ENCODE peak calls at places on chromosomes 12 and 14, in eight cellular contexts. One of them, this sample, is unnamed.
A peak's percentile ranks its signal among the peaks of the same experiment; 100 is the strongest.

GRCh38 chr12:74349925-74350324 is 187.7 kb upstream of the ATXN7L3B start:
- DNase-seq in naive thymus-derived CD8-positive, alpha-beta T cell: no peak
- DNase-seq in retina: no peak
- DNase-seq in stimulated activated CD4-positive, alpha-beta T cell treated with anti-CD3 and anti-CD28 coated beads, Interleukin-2, amount 100 ng/mL, for 48 hours: no peak
- DNase-seq in mesendoderm: no peak
- DNase-seq in EH: peak; percentile 50
- DNase-seq in activated T-cell treated with anti-CD3 and anti-CD28 coated beads for 1 hour: no peak
- DNase-seq in CD4-positive, CD25-positive, alpha-beta regulatory T cell: no peak
- DNase-seq in this sample: no peak

GRCh38 chr14:103286460-103286859 is 47.6 kb upstream of the EIF5 start:
- DNase-seq in mesendoderm: no peak
- DNase-seq in EH: no peak
- DNase-seq in CD4-positive, CD25-positive, alpha-beta regulatory T cell: no peak
- DNase-seq in activated T-cell treated with anti-CD3 and anti-CD28 coated beads for 1 hour: no peak
- DNase-seq in naive thymus-derived CD8-positive, alpha-beta T cell: no peak
- DNase-seq in retina: no peak
- DNase-seq in stimulated activated CD4-positive, alpha-beta T cell treated with anti-CD3 and anti-CD28 coated beads, Interleukin-2, amount 100 ng/mL, for 48 hours: no peak
- DNase-seq in this sample: no peak

GRCh38 chr12:104340917-104341611 is 37.5 kb downstream of the EID3 start:
- DNase-seq in CD4-positive, CD25-positive, alpha-beta regulatory T cell: no peak
- DNase-seq in naive thymus-derived CD8-positive, alpha-beta T cell: no peak
- DNase-seq in stimulated activated CD4-positive, alpha-beta T cell treated with anti-CD3 and anti-CD28 coated beads, Interleukin-2, amount 100 ng/mL, for 48 hours: no peak
- DNase-seq in activated T-cell treated with anti-CD3 and anti-CD28 coated beads for 1 hour: no peak
- DNase-seq in retina: peak; percentile 10
- DNase-seq in mesendoderm: no peak
- DNase-seq in EH: no peak
- DNase-seq in this sample: no peak

GRCh38 chr12:109461049-109461845 is 15.9 kb downstream of the KCTD10 start:
- DNase-seq in activated T-cell treated with anti-CD3 and anti-CD28 coated beads for 1 hour: no peak
- DNase-seq in CD4-positive, CD25-positive, alpha-beta regulatory T cell: no peak
- DNase-seq in mesendoderm: peak; percentile 51
- DNase-seq in retina: no peak
- DNase-seq in EH: peak; percentile 86
- DNase-seq in stimulated activated CD4-positive, alpha-beta T cell treated with anti-CD3 and anti-CD28 coated beads, Interleukin-2, amount 100 ng/mL, for 48 hours: no peak
- DNase-seq in naive thymus-derived CD8-positive, alpha-beta T cell: no peak
- DNase-seq in this sample: no peak

GRCh38 chr14:21436567-21437062 is 19.3 kb downstream of the CHD8 start:
- DNase-seq in naive thymus-derived CD8-positive, alpha-beta T cell: no peak
- DNase-seq in mesendoderm: no peak
- DNase-seq in activated T-cell treated with anti-CD3 and anti-CD28 coated beads for 1 hour: no peak
- DNase-seq in EH: peak; percentile 1
- DNase-seq in retina: no peak
- DNase-seq in stimulated activated CD4-positive, alpha-beta T cell treated with anti-CD3 and anti-CD28 coated beads, Interleukin-2, amount 100 ng/mL, for 48 hours: no peak
- DNase-seq in CD4-positive, CD25-positive, alpha-beta regulatory T cell: no peak
- DNase-seq in this sample: no peak

GRCh38 chr12:1355396-1355795 is 239.0 kb downstream of the FBXL14 start:
- DNase-seq in EH: peak; percentile 51
- DNase-seq in mesendoderm: no peak
- DNase-seq in activated T-cell treated with anti-CD3 and anti-CD28 coated beads for 1 hour: no peak
- DNase-seq in stimulated activated CD4-positive, alpha-beta T cell treated with anti-CD3 and anti-CD28 coated beads, Interleukin-2, amount 100 ng/mL, for 48 hours: no peak
- DNase-seq in naive thymus-derived CD8-positive, alpha-beta T cell: no peak
- DNase-seq in CD4-positive, CD25-positive, alpha-beta regulatory T cell: no peak
- DNase-seq in retina: no peak
- DNase-seq in this sample: no peak

GRCh38 chr12:67271976-67272375 is 2.8 kb downstream of the CAND1 start:
- DNase-seq in naive thymus-derived CD8-positive, alpha-beta T cell: no peak
- DNase-seq in retina: no peak
- DNase-seq in CD4-positive, CD25-positive, alpha-beta regulatory T cell: no peak
- DNase-seq in activated T-cell treated with anti-CD3 and anti-CD28 coated beads for 1 hour: no peak
- DNase-seq in stimulated activated CD4-positive, alpha-beta T cell treated with anti-CD3 and anti-CD28 coated beads, Interleukin-2, amount 100 ng/mL, for 48 hours: no peak
- DNase-seq in EH: peak; percentile 79
- DNase-seq in mesendoderm: no peak
- DNase-seq in this sample: no peak

GRCh38 chr14:96194657-96195431 is 9.8 kb upstream of the BDKRB2 start:
- DNase-seq in mesendoderm: no peak
- DNase-seq in retina: no peak
- DNase-seq in CD4-positive, CD25-positive, alpha-beta regulatory T cell: no peak
- DNase-seq in activated T-cell treated with anti-CD3 and anti-CD28 coated beads for 1 hour: no peak
- DNase-seq in stimulated activated CD4-positive, alpha-beta T cell treated with anti-CD3 and anti-CD28 coated beads, Interleukin-2, amount 100 ng/mL, for 48 hours: no peak
- DNase-seq in naive thymus-derived CD8-positive, alpha-beta T cell: no peak
- DNase-seq in EH: no peak
- DNase-seq in this sample: no peak

GRCh38 chr12:116319851-116320621 is 42.5 kb upstream of the MED13L start:
- DNase-seq in retina: no peak
- DNase-seq in EH: peak; percentile 98
- DNase-seq in naive thymus-derived CD8-positive, alpha-beta T cell: no peak
- DNase-seq in stimulated activated CD4-positive, alpha-beta T cell treated with anti-CD3 and anti-CD28 coated beads, Interleukin-2, amount 100 ng/mL, for 48 hours: peak; percentile 15
- DNase-seq in mesendoderm: no peak
- DNase-seq in CD4-positive, CD25-positive, alpha-beta regulatory T cell: no peak
- DNase-seq in activated T-cell treated with anti-CD3 and anti-CD28 coated beads for 1 hour: no peak
- DNase-seq in this sample: no peak

GRCh38 chr12:2198088-2198501 is 145.3 kb downstream of the CACNA1C start:
- DNase-seq in CD4-positive, CD25-positive, alpha-beta regulatory T cell: no peak
- DNase-seq in activated T-cell treated with anti-CD3 and anti-CD28 coated beads for 1 hour: no peak
- DNase-seq in mesendoderm: peak; percentile 94
- DNase-seq in stimulated activated CD4-positive, alpha-beta T cell treated with anti-CD3 and anti-CD28 coated beads, Interleukin-2, amount 100 ng/mL, for 48 hours: no peak
- DNase-seq in naive thymus-derived CD8-positive, alpha-beta T cell: no peak
- DNase-seq in retina: peak; percentile 40
- DNase-seq in EH: peak; percentile 91
- DNase-seq in this sample: peak; percentile 52

GRCh38 chr14:65052832-65053231 is 49.5 kb downstream of the MAX start:
- DNase-seq in naive thymus-derived CD8-positive, alpha-beta T cell: no peak
- DNase-seq in activated T-cell treated with anti-CD3 and anti-CD28 coated beads for 1 hour: no peak
- DNase-seq in CD4-positive, CD25-positive, alpha-beta regulatory T cell: no peak
- DNase-seq in EH: no peak
- DNase-seq in retina: no peak
- DNase-seq in mesendoderm: no peak
- DNase-seq in stimulated activated CD4-positive, alpha-beta T cell treated with anti-CD3 and anti-CD28 coated beads, Interleukin-2, amount 100 ng/mL, for 48 hours: no peak
- DNase-seq in this sample: no peak

GRCh38 chr12:120651821-120652220 is 11.4 kb downstream of the CABP1 start:
- DNase-seq in retina: no peak
- DNase-seq in mesendoderm: no peak
- DNase-seq in naive thymus-derived CD8-positive, alpha-beta T cell: no peak
- DNase-seq in stimulated activated CD4-positive, alpha-beta T cell treated with anti-CD3 and anti-CD28 coated beads, Interleukin-2, amount 100 ng/mL, for 48 hours: no peak
- DNase-seq in activated T-cell treated with anti-CD3 and anti-CD28 coated beads for 1 hour: no peak
- DNase-seq in CD4-positive, CD25-positive, alpha-beta regulatory T cell: no peak
- DNase-seq in EH: peak; percentile 28
- DNase-seq in this sample: no peak

GRCh38 chr14:105046891-105047282 is 18.3 kb downstream of the GPR132 start:
- DNase-seq in stimulated activated CD4-positive, alpha-beta T cell treated with anti-CD3 and anti-CD28 coated beads, Interleukin-2, amount 100 ng/mL, for 48 hours: no peak
- DNase-seq in naive thymus-derived CD8-positive, alpha-beta T cell: no peak
- DNase-seq in retina: no peak
- DNase-seq in mesendoderm: no peak
- DNase-seq in activated T-cell treated with anti-CD3 and anti-CD28 coated beads for 1 hour: no peak
- DNase-seq in CD4-positive, CD25-positive, alpha-beta regulatory T cell: no peak
- DNase-seq in EH: no peak
- DNase-seq in this sample: no peak

GRCh38 chr12:49022558-49023178 is 4.1 kb upstream of the PRKAG1 start:
- DNase-seq in CD4-positive, CD25-positive, alpha-beta regulatory T cell: no peak
- DNase-seq in retina: no peak
- DNase-seq in stimulated activated CD4-positive, alpha-beta T cell treated with anti-CD3 and anti-CD28 coated beads, Interleukin-2, amount 100 ng/mL, for 48 hours: no peak
- DNase-seq in activated T-cell treated with anti-CD3 and anti-CD28 coated beads for 1 hour: no peak
- DNase-seq in mesendoderm: no peak
- DNase-seq in EH: no peak
- DNase-seq in naive thymus-derived CD8-positive, alpha-beta T cell: no peak
- DNase-seq in this sample: no peak

GRCh38 chr14:58716706-58717105 is 78.9 kb downstream of the DACT1 start:
- DNase-seq in activated T-cell treated with anti-CD3 and anti-CD28 coated beads for 1 hour: no peak
- DNase-seq in naive thymus-derived CD8-positive, alpha-beta T cell: no peak
- DNase-seq in retina: no peak
- DNase-seq in CD4-positive, CD25-positive, alpha-beta regulatory T cell: no peak
- DNase-seq in EH: peak; percentile 48
- DNase-seq in mesendoderm: no peak
- DNase-seq in stimulated activated CD4-positive, alpha-beta T cell treated with anti-CD3 and anti-CD28 coated beads, Interleukin-2, amount 100 ng/mL, for 48 hours: no peak
- DNase-seq in this sample: no peak

GRCh38 chr12:132214906-132215643 is 70.8 kb downstream of the NOC4L start:
- DNase-seq in EH: no peak
- DNase-seq in retina: no peak
- DNase-seq in stimulated activated CD4-positive, alpha-beta T cell treated with anti-CD3 and anti-CD28 coated beads, Interleukin-2, amount 100 ng/mL, for 48 hours: no peak
- DNase-seq in activated T-cell treated with anti-CD3 and anti-CD28 coated beads for 1 hour: no peak
- DNase-seq in CD4-positive, CD25-positive, alpha-beta regulatory T cell: no peak
- DNase-seq in naive thymus-derived CD8-positive, alpha-beta T cell: no peak
- DNase-seq in mesendoderm: no peak
- DNase-seq in this sample: no peak

GRCh38 chr14:54676822-54677708 is 110.1 kb downstream of the SAMD4A start:
- DNase-seq in stimulated activated CD4-positive, alpha-beta T cell treated with anti-CD3 and anti-CD28 coated beads, Interleukin-2, amount 100 ng/mL, for 48 hours: no peak
- DNase-seq in naive thymus-derived CD8-positive, alpha-beta T cell: no peak
- DNase-seq in retina: no peak
- DNase-seq in mesendoderm: peak; percentile 87
- DNase-seq in activated T-cell treated with anti-CD3 and anti-CD28 coated beads for 1 hour: no peak
- DNase-seq in EH: peak; percentile 96
- DNase-seq in CD4-positive, CD25-positive, alpha-beta regulatory T cell: no peak
- DNase-seq in this sample: peak; percentile 63

GRCh38 chr14:104294628-104294982 is 156.2 kb downstream of the KIF26A start:
- DNase-seq in naive thymus-derived CD8-positive, alpha-beta T cell: no peak
- DNase-seq in CD4-positive, CD25-positive, alpha-beta regulatory T cell: no peak
- DNase-seq in activated T-cell treated with anti-CD3 and anti-CD28 coated beads for 1 hour: no peak
- DNase-seq in retina: no peak
- DNase-seq in stimulated activated CD4-positive, alpha-beta T cell treated with anti-CD3 and anti-CD28 coated beads, Interleukin-2, amount 100 ng/mL, for 48 hours: no peak
- DNase-seq in mesendoderm: no peak
- DNase-seq in EH: no peak
- DNase-seq in this sample: no peak

GRCh38 chr12:121494093-121494787 is 86.6 kb downstream of the KDM2B start:
- DNase-seq in naive thymus-derived CD8-positive, alpha-beta T cell: peak; percentile 56
- DNase-seq in EH: peak; percentile 41
- DNase-seq in retina: peak; percentile 42
- DNase-seq in CD4-positive, CD25-positive, alpha-beta regulatory T cell: peak; percentile 53
- DNase-seq in activated T-cell treated with anti-CD3 and anti-CD28 coated beads for 1 hour: peak; percentile 54
- DNase-seq in mesendoderm: peak; percentile 57
- DNase-seq in stimulated activated CD4-positive, alpha-beta T cell treated with anti-CD3 and anti-CD28 coated beads, Interleukin-2, amount 100 ng/mL, for 48 hours: peak; percentile 58
- DNase-seq in this sample: peak; percentile 57

GRCh38 chr14:80278293-80279037 is 67.2 kb upstream of the DIO2 start:
- DNase-seq in mesendoderm: no peak
- DNase-seq in activated T-cell treated with anti-CD3 and anti-CD28 coated beads for 1 hour: no peak
- DNase-seq in retina: no peak
- DNase-seq in naive thymus-derived CD8-positive, alpha-beta T cell: no peak
- DNase-seq in stimulated activated CD4-positive, alpha-beta T cell treated with anti-CD3 and anti-CD28 coated beads, Interleukin-2, amount 100 ng/mL, for 48 hours: no peak
- DNase-seq in EH: peak; percentile 55
- DNase-seq in CD4-positive, CD25-positive, alpha-beta regulatory T cell: no peak
- DNase-seq in this sample: no peak

GRCh38 chr14:65352964-65353530 is 59.5 kb upstream of the FUT8 start:
- DNase-seq in activated T-cell treated with anti-CD3 and anti-CD28 coated beads for 1 hour: no peak
- DNase-seq in CD4-positive, CD25-positive, alpha-beta regulatory T cell: no peak
- DNase-seq in EH: peak; percentile 43
- DNase-seq in stimulated activated CD4-positive, alpha-beta T cell treated with anti-CD3 and anti-CD28 coated beads, Interleukin-2, amount 100 ng/mL, for 48 hours: no peak
- DNase-seq in mesendoderm: no peak
- DNase-seq in naive thymus-derived CD8-positive, alpha-beta T cell: no peak
- DNase-seq in retina: no peak
- DNase-seq in this sample: no peak

GRCh38 chr12:103530352-103530751 is 34.6 kb upstream of the C12orf42 start:
- DNase-seq in naive thymus-derived CD8-positive, alpha-beta T cell: no peak
- DNase-seq in EH: no peak
- DNase-seq in mesendoderm: no peak
- DNase-seq in CD4-positive, CD25-positive, alpha-beta regulatory T cell: no peak
- DNase-seq in activated T-cell treated with anti-CD3 and anti-CD28 coated beads for 1 hour: no peak
- DNase-seq in retina: peak; percentile 75
- DNase-seq in stimulated activated CD4-positive, alpha-beta T cell treated with anti-CD3 and anti-CD28 coated beads, Interleukin-2, amount 100 ng/mL, for 48 hours: no peak
- DNase-seq in this sample: no peak

GRCh38 chr14:73452341-73453191 is 5.8 kb downstream of the NUMB start:
- DNase-seq in mesendoderm: no peak
- DNase-seq in naive thymus-derived CD8-positive, alpha-beta T cell: no peak
- DNase-seq in stimulated activated CD4-positive, alpha-beta T cell treated with anti-CD3 and anti-CD28 coated beads, Interleukin-2, amount 100 ng/mL, for 48 hours: no peak
- DNase-seq in activated T-cell treated with anti-CD3 and anti-CD28 coated beads for 1 hour: no peak
- DNase-seq in CD4-positive, CD25-positive, alpha-beta regulatory T cell: no peak
- DNase-seq in retina: no peak
- DNase-seq in EH: peak; percentile 93
- DNase-seq in this sample: no peak

GRCh38 chr14:92615451-92615850 is 101.9 kb downstream of the RIN3 start:
- DNase-seq in retina: no peak
- DNase-seq in activated T-cell treated with anti-CD3 and anti-CD28 coated beads for 1 hour: peak; percentile 55
- DNase-seq in naive thymus-derived CD8-positive, alpha-beta T cell: peak; percentile 83
- DNase-seq in mesendoderm: peak; percentile 53
- DNase-seq in stimulated activated CD4-positive, alpha-beta T cell treated with anti-CD3 and anti-CD28 coated beads, Interleukin-2, amount 100 ng/mL, for 48 hours: no peak
- DNase-seq in CD4-positive, CD25-positive, alpha-beta regulatory T cell: peak; percentile 83
- DNase-seq in EH: no peak
- DNase-seq in this sample: no peak

GRCh38 chr14:63361790-63362189 is 43.1 kb upstream of the GPHB5 start:
- DNase-seq in activated T-cell treated with anti-CD3 and anti-CD28 coated beads for 1 hour: no peak
- DNase-seq in retina: no peak
- DNase-seq in naive thymus-derived CD8-positive, alpha-beta T cell: no peak
- DNase-seq in EH: no peak
- DNase-seq in CD4-positive, CD25-positive, alpha-beta regulatory T cell: no peak
- DNase-seq in stimulated activated CD4-positive, alpha-beta T cell treated with anti-CD3 and anti-CD28 coated beads, Interleukin-2, amount 100 ng/mL, for 48 hours: no peak
- DNase-seq in mesendoderm: peak; percentile 13
- DNase-seq in this sample: no peak

GRCh38 chr12:51763743-51764142 is 84.8 kb downstream of the FIGNL2 start:
- DNase-seq in EH: no peak
- DNase-seq in naive thymus-derived CD8-positive, alpha-beta T cell: no peak
- DNase-seq in retina: no peak
- DNase-seq in mesendoderm: no peak
- DNase-seq in activated T-cell treated with anti-CD3 and anti-CD28 coated beads for 1 hour: no peak
- DNase-seq in stimulated activated CD4-positive, alpha-beta T cell treated with anti-CD3 and anti-CD28 coated beads, Interleukin-2, amount 100 ng/mL, for 48 hours: no peak
- DNase-seq in CD4-positive, CD25-positive, alpha-beta regulatory T cell: no peak
- DNase-seq in this sample: no peak

GRCh38 chr14:28515571-28515970 is 251.0 kb upstream of the FOXG1 start:
- DNase-seq in activated T-cell treated with anti-CD3 and anti-CD28 coated beads for 1 hour: no peak
- DNase-seq in stimulated activated CD4-positive, alpha-beta T cell treated with anti-CD3 and anti-CD28 coated beads, Interleukin-2, amount 100 ng/mL, for 48 hours: no peak
- DNase-seq in retina: no peak
- DNase-seq in mesendoderm: no peak
- DNase-seq in naive thymus-derived CD8-positive, alpha-beta T cell: no peak
- DNase-seq in CD4-positive, CD25-positive, alpha-beta regulatory T cell: no peak
- DNase-seq in EH: no peak
- DNase-seq in this sample: no peak

GRCh38 chr14:75450381-75451276 is 22.8 kb downstream of the JDP2 start:
- DNase-seq in CD4-positive, CD25-positive, alpha-beta regulatory T cell: no peak
- DNase-seq in naive thymus-derived CD8-positive, alpha-beta T cell: no peak
- DNase-seq in EH: no peak
- DNase-seq in stimulated activated CD4-positive, alpha-beta T cell treated with anti-CD3 and anti-CD28 coated beads, Interleukin-2, amount 100 ng/mL, for 48 hours: no peak
- DNase-seq in retina: no peak
- DNase-seq in activated T-cell treated with anti-CD3 and anti-CD28 coated beads for 1 hour: no peak
- DNase-seq in mesendoderm: no peak
- DNase-seq in this sample: no peak

GRCh38 chr12:121598672-121599287 is 18.0 kb upstream of the KDM2B start:
- DNase-seq in EH: no peak
- DNase-seq in mesendoderm: no peak
- DNase-seq in stimulated activated CD4-positive, alpha-beta T cell treated with anti-CD3 and anti-CD28 coated beads, Interleukin-2, amount 100 ng/mL, for 48 hours: no peak
- DNase-seq in CD4-positive, CD25-positive, alpha-beta regulatory T cell: no peak
- DNase-seq in activated T-cell treated with anti-CD3 and anti-CD28 coated beads for 1 hour: no peak
- DNase-seq in naive thymus-derived CD8-positive, alpha-beta T cell: no peak
- DNase-seq in retina: no peak
- DNase-seq in this sample: no peak

GRCh38 chr14:68195126-68195525 is 375.5 kb downstream of the RAD51B start:
- DNase-seq in mesendoderm: peak; percentile 38
- DNase-seq in naive thymus-derived CD8-positive, alpha-beta T cell: no peak
- DNase-seq in EH: no peak
- DNase-seq in retina: no peak
- DNase-seq in stimulated activated CD4-positive, alpha-beta T cell treated with anti-CD3 and anti-CD28 coated beads, Interleukin-2, amount 100 ng/mL, for 48 hours: no peak
- DNase-seq in CD4-positive, CD25-positive, alpha-beta regulatory T cell: no peak
- DNase-seq in activated T-cell treated with anti-CD3 and anti-CD28 coated beads for 1 hour: no peak
- DNase-seq in this sample: peak; percentile 18

GRCh38 chr12:22529281-22530060 is 14.9 kb downstream of the C2CD5 start:
- DNase-seq in activated T-cell treated with anti-CD3 and anti-CD28 coated beads for 1 hour: no peak
- DNase-seq in mesendoderm: peak; percentile 44
- DNase-seq in retina: no peak
- DNase-seq in EH: peak; percentile 42
- DNase-seq in naive thymus-derived CD8-positive, alpha-beta T cell: no peak
- DNase-seq in CD4-positive, CD25-positive, alpha-beta regulatory T cell: peak; percentile 54
- DNase-seq in stimulated activated CD4-positive, alpha-beta T cell treated with anti-CD3 and anti-CD28 coated beads, Interleukin-2, amount 100 ng/mL, for 48 hours: no peak
- DNase-seq in this sample: no peak

This sample was measured in iPS DF 6.9.